ENCODE peak calls at places on chromosome X, in five cellular contexts. One of them, this sample, is unnamed.

GRCh38 chrX:16162391-16162790 is 4.9 kb upstream of the MAGEB17 start:
- DNase-seq in AG20443: no peak
- DNase-seq in LHCN-M2: no peak
- DNase-seq in Peyer's patch: no peak
- DNase-seq in activated B cell treated with CpG ODN at 0.5 μM for 24 hours: no peak
- DNase-seq in this sample: no peak

GRCh38 chrX:25156323-25156722 is 140.6 kb upstream of the ARX start:
- DNase-seq in AG20443: no peak
- DNase-seq in LHCN-M2: peak
- DNase-seq in Peyer's patch: no peak
- DNase-seq in activated B cell treated with CpG ODN at 0.5 μM for 24 hours: no peak
- DNase-seq in this sample: no peak

GRCh38 chrX:80747832-80748231 is 61.8 kb downstream of the BRWD3 start:
- DNase-seq in Peyer's patch: no peak
- DNase-seq in AG20443: no peak
- DNase-seq in LHCN-M2: peak
- DNase-seq in activated B cell treated with CpG ODN at 0.5 μM for 24 hours: no peak
- DNase-seq in this sample: no peak

GRCh38 chrX:70442224-70442623 is 2.4 kb upstream of the DLG3 start:
- DNase-seq in Peyer's patch: no peak
- DNase-seq in LHCN-M2: no peak
- DNase-seq in activated B cell treated with CpG ODN at 0.5 μM for 24 hours: no peak
- DNase-seq in AG20443: no peak
- DNase-seq in this sample: no peak

GRCh38 chrX:135740683-135741149 is 27.3 kb downstream of the CT45A3 start:
- DNase-seq in LHCN-M2: peak
- DNase-seq in Peyer's patch: no peak
- DNase-seq in activated B cell treated with CpG ODN at 0.5 μM for 24 hours: no peak
- DNase-seq in AG20443: peak
- DNase-seq in this sample: peak

GRCh38 chrX:68720851-68721250 is 73.4 kb downstream of the STARD8 start:
- DNase-seq in AG20443: no peak
- DNase-seq in LHCN-M2: no peak
- DNase-seq in Peyer's patch: no peak
- DNase-seq in activated B cell treated with CpG ODN at 0.5 μM for 24 hours: no peak
- DNase-seq in this sample: no peak

GRCh38 chrX:112631892-112632291 is 47.8 kb downstream of the LHFPL1 start:
- DNase-seq in LHCN-M2: no peak
- DNase-seq in AG20443: no peak
- DNase-seq in activated B cell treated with CpG ODN at 0.5 μM for 24 hours: no peak
- DNase-seq in Peyer's patch: no peak
- DNase-seq in this sample: no peak

GRCh38 chrX:110004970-110005369 is 2.1 kb downstream of the TMEM164 start:
- DNase-seq in LHCN-M2: no peak
- DNase-seq in AG20443: no peak
- DNase-seq in Peyer's patch: no peak
- DNase-seq in activated B cell treated with CpG ODN at 0.5 μM for 24 hours: no peak
- DNase-seq in this sample: no peak

GRCh38 chrX:66200855-66201795 is 37.1 kb downstream of the HEPH start:
- DNase-seq in activated B cell treated with CpG ODN at 0.5 μM for 24 hours: no peak
- DNase-seq in Peyer's patch: no peak
- DNase-seq in LHCN-M2: peak
- DNase-seq in AG20443: peak
- DNase-seq in this sample: no peak

GRCh38 chrX:15761564-15762191 is 23.6 kb downstream of the CA5B start:
- DNase-seq in activated B cell treated with CpG ODN at 0.5 μM for 24 hours: no peak
- DNase-seq in Peyer's patch: no peak
- DNase-seq in AG20443: peak
- DNase-seq in LHCN-M2: peak
- DNase-seq in this sample: no peak

GRCh38 chrX:16870861-16871584 is 861 bp upstream of the RBBP7 start:
- DNase-seq in LHCN-M2: peak
- DNase-seq in Peyer's patch: peak
- DNase-seq in activated B cell treated with CpG ODN at 0.5 μM for 24 hours: no peak
- DNase-seq in AG20443: no peak
- DNase-seq in this sample: peak

GRCh38 chrX:113675278-113675677 is 834.6 kb upstream of the AMOT start:
- DNase-seq in LHCN-M2: no peak
- DNase-seq in AG20443: peak
- DNase-seq in Peyer's patch: no peak
- DNase-seq in activated B cell treated with CpG ODN at 0.5 μM for 24 hours: no peak
- DNase-seq in this sample: no peak

GRCh38 chrX:32987139-32987538 is 224.2 kb downstream of the DMD start:
- DNase-seq in LHCN-M2: no peak
- DNase-seq in activated B cell treated with CpG ODN at 0.5 μM for 24 hours: no peak
- DNase-seq in Peyer's patch: no peak
- DNase-seq in AG20443: no peak
- DNase-seq in this sample: no peak

GRCh38 chrX:119236599-119237525 is 777 bp downstream of the PGRMC1 start:
- DNase-seq in activated B cell treated with CpG ODN at 0.5 μM for 24 hours: no peak
- DNase-seq in Peyer's patch: peak
- DNase-seq in LHCN-M2: peak
- DNase-seq in AG20443: peak
- DNase-seq in this sample: no peak

GRCh38 chrX:67538383-67538782 is 5.4 kb upstream of the AR start:
- DNase-seq in activated B cell treated with CpG ODN at 0.5 μM for 24 hours: no peak
- DNase-seq in LHCN-M2: no peak
- DNase-seq in Peyer's patch: no peak
- DNase-seq in AG20443: no peak
- DNase-seq in this sample: no peak

GRCh38 chrX:56564921-56565861 is 1.8 kb downstream of the UBQLN2 start:
- DNase-seq in AG20443: peak
- DNase-seq in Peyer's patch: no peak
- DNase-seq in LHCN-M2: peak
- DNase-seq in activated B cell treated with CpG ODN at 0.5 μM for 24 hours: no peak
- DNase-seq in this sample: no peak

GRCh38 chrX:13076176-13076956 is 31.9 kb upstream of the FAM9C start:
- DNase-seq in Peyer's patch: no peak
- DNase-seq in activated B cell treated with CpG ODN at 0.5 μM for 24 hours: no peak
- DNase-seq in AG20443: no peak
- DNase-seq in LHCN-M2: no peak
- DNase-seq in this sample: no peak

GRCh38 chrX:9349572-9350259 is 115.1 kb upstream of the TBL1X start:
- DNase-seq in AG20443: peak
- DNase-seq in activated B cell treated with CpG ODN at 0.5 μM for 24 hours: no peak
- DNase-seq in LHCN-M2: peak
- DNase-seq in Peyer's patch: no peak
- DNase-seq in this sample: no peak

GRCh38 chrX:21374163-21374993 is at the start of gene CNKSR2:
- DNase-seq in LHCN-M2: no peak
- DNase-seq in activated B cell treated with CpG ODN at 0.5 μM for 24 hours: peak
- DNase-seq in AG20443: no peak
- DNase-seq in Peyer's patch: peak
- DNase-seq in this sample: peak

GRCh38 chrX:9122504-9123245 is 88.7 kb upstream of the FAM9B start:
- DNase-seq in AG20443: no peak
- DNase-seq in LHCN-M2: peak
- DNase-seq in Peyer's patch: no peak
- DNase-seq in activated B cell treated with CpG ODN at 0.5 μM for 24 hours: no peak
- DNase-seq in this sample: no peak

GRCh38 chrX:95505721-95506120 is 1178.9 kb upstream of the DIAPH2 start:
- DNase-seq in AG20443: no peak
- DNase-seq in activated B cell treated with CpG ODN at 0.5 μM for 24 hours: no peak
- DNase-seq in LHCN-M2: no peak
- DNase-seq in Peyer's patch: no peak
- DNase-seq in this sample: no peak

GRCh38 chrX:10190367-10190766 is 33.6 kb downstream of the CLCN4 start:
- DNase-seq in LHCN-M2: peak
- DNase-seq in Peyer's patch: no peak
- DNase-seq in activated B cell treated with CpG ODN at 0.5 μM for 24 hours: no peak
- DNase-seq in AG20443: peak
- DNase-seq in this sample: no peak

GRCh38 chrX:114152130-114152529 is 431.8 kb upstream of the HTR2C start:
- DNase-seq in AG20443: peak
- DNase-seq in activated B cell treated with CpG ODN at 0.5 μM for 24 hours: no peak
- DNase-seq in Peyer's patch: no peak
- DNase-seq in LHCN-M2: peak
- DNase-seq in this sample: no peak

GRCh38 chrX:18291006-18291545 is 63.4 kb downstream of the SCML2 start:
- DNase-seq in AG20443: no peak
- DNase-seq in Peyer's patch: no peak
- DNase-seq in LHCN-M2: peak
- DNase-seq in activated B cell treated with CpG ODN at 0.5 μM for 24 hours: no peak
- DNase-seq in this sample: no peak

GRCh38 chrX:73913580-73913979 is 350.6 kb downstream of the CHIC1 start:
- DNase-seq in AG20443: no peak
- DNase-seq in activated B cell treated with CpG ODN at 0.5 μM for 24 hours: no peak
- DNase-seq in LHCN-M2: peak
- DNase-seq in Peyer's patch: no peak
- DNase-seq in this sample: no peak

GRCh38 chrX:2984342-2984741 is 22.0 kb upstream of the ARSH start:
- DNase-seq in activated B cell treated with CpG ODN at 0.5 μM for 24 hours: no peak
- DNase-seq in AG20443: no peak
- DNase-seq in Peyer's patch: no peak
- DNase-seq in LHCN-M2: no peak
- DNase-seq in this sample: no peak

GRCh38 chrX:40736170-40736505 is 796 bp upstream of the MED14 start:
- DNase-seq in Peyer's patch: no peak
- DNase-seq in activated B cell treated with CpG ODN at 0.5 μM for 24 hours: no peak
- DNase-seq in AG20443: no peak
- DNase-seq in LHCN-M2: no peak
- DNase-seq in this sample: no peak

GRCh38 chrX:72366746-72367145 is 61.0 kb upstream of the CITED1 start:
- DNase-seq in LHCN-M2: no peak
- DNase-seq in activated B cell treated with CpG ODN at 0.5 μM for 24 hours: no peak
- DNase-seq in Peyer's patch: no peak
- DNase-seq in AG20443: no peak
- DNase-seq in this sample: no peak

GRCh38 chrX:9091253-9091652 is 57.3 kb upstream of the FAM9B start:
- DNase-seq in activated B cell treated with CpG ODN at 0.5 μM for 24 hours: peak
- DNase-seq in Peyer's patch: no peak
- DNase-seq in LHCN-M2: no peak
- DNase-seq in AG20443: no peak
- DNase-seq in this sample: no peak

GRCh38 chrX:136909706-136910564 is 29.4 kb upstream of the RBMX start:
- DNase-seq in Peyer's patch: peak
- DNase-seq in activated B cell treated with CpG ODN at 0.5 μM for 24 hours: peak
- DNase-seq in LHCN-M2: peak
- DNase-seq in AG20443: peak
- DNase-seq in this sample: peak

GRCh38 chrX:144730486-144730885 is 516.8 kb upstream of the SPANXN1 start:
- DNase-seq in Peyer's patch: no peak
- DNase-seq in AG20443: no peak
- DNase-seq in activated B cell treated with CpG ODN at 0.5 μM for 24 hours: no peak
- DNase-seq in LHCN-M2: peak
- DNase-seq in this sample: no peak

GRCh38 chrX:12956704-12957541 is 18.0 kb upstream of the TMSB4X start:
- DNase-seq in Peyer's patch: peak
- DNase-seq in AG20443: no peak
- DNase-seq in activated B cell treated with CpG ODN at 0.5 μM for 24 hours: no peak
- DNase-seq in LHCN-M2: peak
- DNase-seq in this sample: no peak

This sample was measured in left lung.